ENCODE peak calls at places on chromosomes 3 and 15, in six cellular contexts. One of them, this sample, is unnamed.

GRCh38 chr3:196499807-196500524 is 3.6 kb downstream of the RNF168 start:
- DNase-seq in nephron progenitor cell: no peak
- DNase-seq in Panc1: no peak
- DNase-seq in uterus: no peak
- DNase-seq in Calu3: no peak
- DNase-seq in CD4-positive, alpha-beta T cell: no peak
- DNase-seq in this sample: no peak

GRCh38 chr15:25381579-25381978 is 57.2 kb downstream of the UBE3A start:
- DNase-seq in nephron progenitor cell: no peak
- DNase-seq in CD4-positive, alpha-beta T cell: no peak
- DNase-seq in Calu3: no peak
- DNase-seq in Panc1: no peak
- DNase-seq in uterus: no peak
- DNase-seq in this sample: no peak

GRCh38 chr15:56365075-56365711 is at the start of gene TEX9:
- DNase-seq in Calu3: peak; percentile 92
- DNase-seq in Panc1: peak; percentile 48
- DNase-seq in uterus: peak; percentile 83
- DNase-seq in CD4-positive, alpha-beta T cell: peak; percentile 37
- DNase-seq in nephron progenitor cell: peak; percentile 90
- DNase-seq in this sample: peak; percentile 73

GRCh38 chr3:120468635-120469295 is 18.0 kb upstream of the FSTL1 start:
- DNase-seq in Calu3: peak; percentile 15
- DNase-seq in nephron progenitor cell: no peak
- DNase-seq in uterus: no peak
- DNase-seq in CD4-positive, alpha-beta T cell: no peak
- DNase-seq in Panc1: no peak
- DNase-seq in this sample: no peak

GRCh38 chr3:108437439-108437838 is 73.0 kb downstream of the MYH15 start:
- DNase-seq in CD4-positive, alpha-beta T cell: no peak
- DNase-seq in Calu3: peak; percentile 1
- DNase-seq in uterus: no peak
- DNase-seq in Panc1: no peak
- DNase-seq in nephron progenitor cell: no peak
- DNase-seq in this sample: no peak

GRCh38 chr15:44081223-44082013 is 113.7 kb downstream of the FRMD5 start:
- DNase-seq in nephron progenitor cell: no peak
- DNase-seq in CD4-positive, alpha-beta T cell: no peak
- DNase-seq in Calu3: no peak
- DNase-seq in Panc1: no peak
- DNase-seq in uterus: no peak
- DNase-seq in this sample: no peak

GRCh38 chr15:67085818-67086649 is 20.6 kb downstream of the SMAD3 start:
- DNase-seq in uterus: no peak
- DNase-seq in Panc1: no peak
- DNase-seq in nephron progenitor cell: no peak
- DNase-seq in Calu3: no peak
- DNase-seq in CD4-positive, alpha-beta T cell: no peak
- DNase-seq in this sample: no peak

GRCh38 chr3:71579934-71580318 is 3.6 kb downstream of the FOXP1 start:
- DNase-seq in Panc1: no peak
- DNase-seq in uterus: no peak
- DNase-seq in CD4-positive, alpha-beta T cell: no peak
- DNase-seq in nephron progenitor cell: peak; percentile 15
- DNase-seq in Calu3: no peak
- DNase-seq in this sample: no peak

GRCh38 chr3:129424185-129424841 is 4.1 kb downstream of the EFCAB12 start:
- DNase-seq in nephron progenitor cell: no peak
- DNase-seq in CD4-positive, alpha-beta T cell: no peak
- DNase-seq in Calu3: no peak
- DNase-seq in Panc1: no peak
- DNase-seq in uterus: no peak
- DNase-seq in this sample: no peak

GRCh38 chr3:129975332-129976090 is 991 bp downstream of the TRH start:
- DNase-seq in nephron progenitor cell: peak; percentile 61
- DNase-seq in Calu3: peak; percentile 30
- DNase-seq in Panc1: no peak
- DNase-seq in CD4-positive, alpha-beta T cell: peak; percentile 9
- DNase-seq in uterus: no peak
- DNase-seq in this sample: no peak

GRCh38 chr15:84391191-84391590 is 155.6 kb downstream of the GOLGA6L4 start:
- DNase-seq in nephron progenitor cell: no peak
- DNase-seq in CD4-positive, alpha-beta T cell: no peak
- DNase-seq in Panc1: no peak
- DNase-seq in uterus: no peak
- DNase-seq in Calu3: no peak
- DNase-seq in this sample: no peak

GRCh38 chr3:20511863-20512262 is 325.9 kb upstream of the SGO1 start:
- DNase-seq in CD4-positive, alpha-beta T cell: no peak
- DNase-seq in Calu3: peak; percentile 12
- DNase-seq in Panc1: peak; percentile 25
- DNase-seq in nephron progenitor cell: peak; percentile 8
- DNase-seq in uterus: no peak
- DNase-seq in this sample: no peak

GRCh38 chr3:44969170-44969569 is 6.8 kb downstream of the ZDHHC3 start:
- DNase-seq in Calu3: no peak
- DNase-seq in uterus: no peak
- DNase-seq in nephron progenitor cell: no peak
- DNase-seq in Panc1: no peak
- DNase-seq in CD4-positive, alpha-beta T cell: no peak
- DNase-seq in this sample: no peak

GRCh38 chr15:52255008-52255407 is 40.6 kb downstream of the MYO5C start:
- DNase-seq in nephron progenitor cell: no peak
- DNase-seq in Calu3: no peak
- DNase-seq in Panc1: no peak
- DNase-seq in CD4-positive, alpha-beta T cell: no peak
- DNase-seq in uterus: no peak
- DNase-seq in this sample: no peak

GRCh38 chr3:69410301-69410700 is 24.4 kb upstream of the FRMD4B start:
- DNase-seq in uterus: peak; percentile 59
- DNase-seq in Panc1: peak; percentile 60
- DNase-seq in Calu3: peak; percentile 78
- DNase-seq in nephron progenitor cell: peak; percentile 72
- DNase-seq in CD4-positive, alpha-beta T cell: peak; percentile 48
- DNase-seq in this sample: no peak

GRCh38 chr15:88113909-88114308 is 142.6 kb downstream of the NTRK3 start:
- DNase-seq in Panc1: no peak
- DNase-seq in CD4-positive, alpha-beta T cell: no peak
- DNase-seq in uterus: no peak
- DNase-seq in Calu3: no peak
- DNase-seq in nephron progenitor cell: no peak
- DNase-seq in this sample: no peak

GRCh38 chr15:32873292-32874114 is 155.7 kb downstream of the GREM1 start:
- DNase-seq in Calu3: no peak
- DNase-seq in nephron progenitor cell: no peak
- DNase-seq in Panc1: no peak
- DNase-seq in uterus: no peak
- DNase-seq in CD4-positive, alpha-beta T cell: no peak
- DNase-seq in this sample: no peak

GRCh38 chr3:43609406-43609805 is 12.4 kb downstream of the ANO10 start:
- DNase-seq in uterus: no peak
- DNase-seq in nephron progenitor cell: no peak
- DNase-seq in Calu3: no peak
- DNase-seq in Panc1: no peak
- DNase-seq in CD4-positive, alpha-beta T cell: no peak
- DNase-seq in this sample: no peak

GRCh38 chr3:165635791-165636681 is 201.2 kb downstream of the BCHE start:
- DNase-seq in CD4-positive, alpha-beta T cell: no peak
- DNase-seq in nephron progenitor cell: no peak
- DNase-seq in uterus: no peak
- DNase-seq in Panc1: no peak
- DNase-seq in Calu3: no peak
- DNase-seq in this sample: no peak

GRCh38 chr3:135878501-135878900 is 87.0 kb upstream of the PPP2R3A start:
- DNase-seq in Panc1: no peak
- DNase-seq in uterus: no peak
- DNase-seq in nephron progenitor cell: no peak
- DNase-seq in CD4-positive, alpha-beta T cell: no peak
- DNase-seq in Calu3: no peak
- DNase-seq in this sample: no peak

GRCh38 chr15:74725241-74725774 is at the start of gene CYP1A1:
- DNase-seq in Calu3: peak; percentile 68
- DNase-seq in Panc1: no peak
- DNase-seq in nephron progenitor cell: peak; percentile 47
- DNase-seq in CD4-positive, alpha-beta T cell: no peak
- DNase-seq in uterus: no peak
- DNase-seq in this sample: no peak

GRCh38 chr3:130849111-130849552 is 44.8 kb upstream of the ATP2C1 start:
- DNase-seq in CD4-positive, alpha-beta T cell: no peak
- DNase-seq in Calu3: peak; percentile 77
- DNase-seq in uterus: no peak
- DNase-seq in Panc1: no peak
- DNase-seq in nephron progenitor cell: no peak
- DNase-seq in this sample: no peak

GRCh38 chr15:87961851-87962816 is 294.4 kb downstream of the NTRK3 start:
- DNase-seq in uterus: no peak
- DNase-seq in nephron progenitor cell: no peak
- DNase-seq in CD4-positive, alpha-beta T cell: no peak
- DNase-seq in Panc1: no peak
- DNase-seq in Calu3: no peak
- DNase-seq in this sample: no peak

GRCh38 chr3:44468572-44469520 is 8.6 kb downstream of the ZNF445 start:
- DNase-seq in Calu3: no peak
- DNase-seq in uterus: no peak
- DNase-seq in CD4-positive, alpha-beta T cell: no peak
- DNase-seq in Panc1: no peak
- DNase-seq in nephron progenitor cell: peak; percentile 18
- DNase-seq in this sample: no peak

GRCh38 chr3:5572168-5572567 is 384.7 kb downstream of the EDEM1 start:
- DNase-seq in Panc1: no peak
- DNase-seq in uterus: no peak
- DNase-seq in Calu3: no peak
- DNase-seq in nephron progenitor cell: no peak
- DNase-seq in CD4-positive, alpha-beta T cell: no peak
- DNase-seq in this sample: no peak
- TF ChIP-seq CTCF in Panc1: no peak
- TF ChIP-seq CTCF in uterus: no peak
- TF ChIP-seq CTCF in Calu3: no peak
- TF ChIP-seq CTCF in nephron progenitor cell: no peak
- TF ChIP-seq CTCF in CD4-positive, alpha-beta T cell: no peak
- TF ChIP-seq CTCF in this sample: no peak

GRCh38 chr3:76370749-76371148 is 585.4 kb upstream of the ZNF717 start:
- DNase-seq in Panc1: no peak
- DNase-seq in Calu3: no peak
- DNase-seq in uterus: no peak
- DNase-seq in nephron progenitor cell: no peak
- DNase-seq in CD4-positive, alpha-beta T cell: no peak
- DNase-seq in this sample: no peak

GRCh38 chr3:76372497-76372896 is 587.1 kb upstream of the ZNF717 start:
- DNase-seq in Calu3: no peak
- DNase-seq in Panc1: no peak
- DNase-seq in CD4-positive, alpha-beta T cell: no peak
- DNase-seq in nephron progenitor cell: no peak
- DNase-seq in uterus: no peak
- DNase-seq in this sample: no peak

GRCh38 chr3:76367281-76367680 is 581.9 kb upstream of the ZNF717 start:
- DNase-seq in CD4-positive, alpha-beta T cell: no peak
- DNase-seq in nephron progenitor cell: no peak
- DNase-seq in uterus: no peak
- DNase-seq in Calu3: no peak
- DNase-seq in Panc1: no peak
- DNase-seq in this sample: no peak

GRCh38 chr3:76365284-76365683 is 579.9 kb upstream of the ZNF717 start:
- DNase-seq in uterus: no peak
- DNase-seq in CD4-positive, alpha-beta T cell: no peak
- DNase-seq in Calu3: no peak
- DNase-seq in nephron progenitor cell: no peak
- DNase-seq in Panc1: no peak
- DNase-seq in this sample: no peak

GRCh38 chr3:76369170-76369569 is 583.8 kb upstream of the ZNF717 start:
- DNase-seq in nephron progenitor cell: no peak
- DNase-seq in CD4-positive, alpha-beta T cell: no peak
- DNase-seq in uterus: no peak
- DNase-seq in Calu3: no peak
- DNase-seq in Panc1: no peak
- DNase-seq in this sample: no peak
- TF ChIP-seq CTCF in nephron progenitor cell: no peak
- TF ChIP-seq CTCF in CD4-positive, alpha-beta T cell: no peak
- TF ChIP-seq CTCF in uterus: no peak
- TF ChIP-seq CTCF in Calu3: no peak
- TF ChIP-seq CTCF in Panc1: no peak
- TF ChIP-seq CTCF in this sample: peak; percentile 48

DNA sequence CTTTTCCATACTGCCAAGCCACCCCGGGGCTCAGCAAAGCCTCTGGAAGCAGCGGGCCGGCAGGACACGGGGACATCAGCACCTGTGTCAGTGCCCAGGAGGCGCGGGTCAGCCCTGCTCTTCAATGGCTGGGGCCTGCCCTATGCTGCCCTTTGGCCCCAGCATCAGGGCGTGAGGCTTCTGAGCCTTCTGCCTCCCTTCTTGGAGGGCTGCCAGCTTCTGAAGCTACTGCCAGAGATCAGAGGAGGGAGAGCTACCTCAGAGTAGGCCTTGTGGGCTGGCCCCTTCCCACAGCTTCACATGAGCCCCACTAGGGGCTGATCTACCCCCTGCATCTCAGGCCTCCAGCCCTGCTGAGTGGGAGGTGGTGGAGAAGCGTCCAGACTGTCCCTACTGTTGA is 13.0 kb upstream of the TMEM115 start:
- DNase-seq in Panc1: no peak
- DNase-seq in CD4-positive, alpha-beta T cell: no peak
- DNase-seq in nephron progenitor cell: no peak
- DNase-seq in uterus: no peak
- DNase-seq in Calu3: no peak
- DNase-seq in this sample: no peak
- TF ChIP-seq CTCF in Panc1: no peak
- TF ChIP-seq CTCF in CD4-positive, alpha-beta T cell: no peak
- TF ChIP-seq CTCF in nephron progenitor cell: no peak
- TF ChIP-seq CTCF in uterus: no peak
- TF ChIP-seq CTCF in Calu3: no peak
- TF ChIP-seq CTCF in this sample: no peak

GRCh38 chr3:169149349-169149890 is 514.1 kb downstream of the MECOM start:
- DNase-seq in Calu3: peak; percentile 97
- DNase-seq in nephron progenitor cell: peak; percentile 89
- DNase-seq in uterus: peak; percentile 62
- DNase-seq in CD4-positive, alpha-beta T cell: peak; percentile 49
- DNase-seq in Panc1: peak; percentile 41
- DNase-seq in this sample: peak; percentile 44
- TF ChIP-seq CTCF in Calu3: peak; percentile 98
- TF ChIP-seq CTCF in nephron progenitor cell: peak; percentile 83
- TF ChIP-seq CTCF in uterus: peak; percentile 78
- TF ChIP-seq CTCF in CD4-positive, alpha-beta T cell: peak; percentile 65
- TF ChIP-seq CTCF in Panc1: peak; percentile 94
- TF ChIP-seq CTCF in this sample: peak; percentile 80

GRCh38 chr3:68256635-68257034 is 602.2 kb upstream of the SUCLG2 start:
- DNase-seq in CD4-positive, alpha-beta T cell: peak; percentile 3
- DNase-seq in uterus: no peak
- DNase-seq in Panc1: no peak
- DNase-seq in Calu3: no peak
- DNase-seq in nephron progenitor cell: peak; percentile 12
- DNase-seq in this sample: no peak
- TF ChIP-seq CTCF in CD4-positive, alpha-beta T cell: peak; percentile 57
- TF ChIP-seq CTCF in uterus: no peak
- TF ChIP-seq CTCF in Panc1: peak; percentile 31
- TF ChIP-seq CTCF in Calu3: no peak
- TF ChIP-seq CTCF in nephron progenitor cell: peak; percentile 45
- TF ChIP-seq CTCF in this sample: peak; percentile 55

GRCh38 chr15:70859322-70859908 is 5.5 kb upstream of the LARP6 start:
- DNase-seq in nephron progenitor cell: no peak
- DNase-seq in CD4-positive, alpha-beta T cell: no peak
- DNase-seq in Calu3: no peak
- DNase-seq in Panc1: no peak
- DNase-seq in uterus: no peak
- DNase-seq in this sample: no peak
- TF ChIP-seq CTCF in nephron progenitor cell: no peak
- TF ChIP-seq CTCF in CD4-positive, alpha-beta T cell: no peak
- TF ChIP-seq CTCF in Calu3: no peak
- TF ChIP-seq CTCF in Panc1: no peak
- TF ChIP-seq CTCF in uterus: no peak
- TF ChIP-seq CTCF in this sample: no peak

This sample was measured in D721Med.